ENCODE peak calls at places on chromosome 21, in seven cellular contexts. Y, O, L, G, E, M and V are unnamed samples.

GRCh38 chr21:38048241-38048640 is 132.0 kb upstream of the KCNJ6 start:
- DNase-seq in G (no peak), Y (no peak), M (no peak), E (no peak), O (no peak), L (no peak), V (no peak)

GRCh38 chr21:28427356-28428022 is 565.2 kb downstream of the LTN1 start:
- DNase-seq in M (no peak), L (no peak), O (no peak), G (peak), Y (peak), E (no peak), V (no peak)

GRCh38 chr21:19553930-19554615 is 1150.5 kb upstream of the TMPRSS15 start:
- DNase-seq in E (no peak), G (no peak), M (no peak), O (no peak), L (no peak), Y (no peak), V (no peak)

GRCh38 chr21:35083246-35083645 is 34.1 kb upstream of the RUNX1 start:
- DNase-seq in E (no peak), L (no peak), M (no peak), G (no peak), Y (no peak), O (no peak), V (no peak)

GRCh38 chr21:34914239-34914638 is 134.9 kb downstream of the RUNX1 start:
- DNase-seq in G (no peak), O (no peak), E (no peak), Y (no peak), L (no peak), M (no peak), V (no peak)

GRCh38 chr21:43854773-43855633 is 10.0 kb upstream of the AGPAT3 start:
- DNase-seq in Y (no peak), L (no peak), O (no peak), E (no peak), G (no peak), M (no peak), V (no peak)

GRCh38 chr21:29580886-29581285 is 282.2 kb downstream of the BACH1 start:
- DNase-seq in L (no peak), E (no peak), Y (no peak), M (no peak), O (no peak), G (no peak), V (no peak)

GRCh38 chr21:28750565-28750964 is 242.1 kb downstream of the LTN1 start:
- DNase-seq in Y (no peak), M (no peak), G (no peak), E (no peak), L (no peak), O (no peak), V (no peak)

GRCh38 chr21:46634966-46635323 is 529 bp upstream of the PRMT2 start:
- DNase-seq in M (peak), L (no peak), G (peak), E (peak), Y (peak), O (no peak), V (peak)
- TF ChIP-seq CTCF in M (peak), L (peak), G (peak), E (peak), Y (peak), O (peak), V (peak)

GRCh38 chr21:42220138-42220701 is 1.3 kb downstream of the ABCG1 start:
- DNase-seq in Y (peak), M (peak), E (peak), G (peak), L (peak), O (peak), V (peak)
- H3K4me3 ChIP-seq in Y (peak), M (no peak), E (peak), G (peak), L (peak), O (peak), V (peak)

GRCh38 chr21:36990508-36991205 is 15.8 kb upstream of the RIPPLY3 start:
- DNase-seq in O (no peak), Y (no peak), E (no peak), M (no peak), G (no peak), L (no peak), V (no peak)

GRCh38 chr21:36992671-36993070 is 13.8 kb upstream of the RIPPLY3 start:
- DNase-seq in G (no peak), O (no peak), L (no peak), Y (no peak), E (no peak), M (no peak), V (no peak)

GRCh38 chr21:36988536-36988935 is 18.0 kb upstream of the RIPPLY3 start:
- DNase-seq in Y (no peak), L (no peak), G (no peak), O (no peak), M (no peak), E (no peak), V (no peak)

GRCh38 chr21:36987845-36988244 is 18.7 kb upstream of the RIPPLY3 start:
- DNase-seq in Y (no peak), L (no peak), E (no peak), G (no peak), M (no peak), O (no peak), V (no peak)

GRCh38 chr21:36989699-36990507 is 16.6 kb upstream of the RIPPLY3 start:
- DNase-seq in E (peak), G (peak), M (peak), L (peak), Y (peak), O (peak), V (peak)
- TF ChIP-seq CTCF in E (peak), G (peak), M (peak), L (peak), Y (peak), O (peak), V (peak)

GRCh38 chr21:26655466-26655865 is 82.4 kb upstream of the CYYR1 start:
- DNase-seq in G (no peak), O (no peak), Y (no peak), M (no peak), L (no peak), E (no peak), V (no peak)

GRCh38 chr21:26659181-26659580 is 86.1 kb upstream of the CYYR1 start:
- DNase-seq in G (no peak), O (no peak), M (peak), E (no peak), Y (no peak), L (no peak), V (no peak)

DNA sequence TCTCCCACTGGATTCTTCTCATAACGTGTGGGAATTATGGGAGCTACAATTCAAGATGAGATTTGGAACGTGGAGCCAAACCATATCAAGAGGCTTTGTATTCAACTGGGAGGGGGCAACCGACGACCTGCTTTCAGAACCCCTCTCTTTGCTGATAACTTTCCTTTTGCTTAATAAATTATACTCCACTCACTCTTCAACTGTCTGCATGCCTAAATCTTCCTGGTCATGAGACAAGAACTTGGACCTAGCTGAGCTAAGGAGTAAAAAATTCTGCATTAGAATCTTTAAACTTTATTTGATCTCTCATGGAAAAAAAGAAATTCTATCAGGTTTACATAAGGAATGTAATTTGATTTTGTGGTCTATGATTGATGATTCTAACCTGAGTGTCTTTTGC is 86.7 kb upstream of the CYYR1 start:
- DNase-seq in G (no peak), E (no peak), L (no peak), Y (no peak), M (no peak), O (no peak), V (no peak)
- H3K4me3 ChIP-seq in G (no peak), E (no peak), L (no peak), Y (no peak), M (no peak), O (no peak), V (no peak)

DNA sequence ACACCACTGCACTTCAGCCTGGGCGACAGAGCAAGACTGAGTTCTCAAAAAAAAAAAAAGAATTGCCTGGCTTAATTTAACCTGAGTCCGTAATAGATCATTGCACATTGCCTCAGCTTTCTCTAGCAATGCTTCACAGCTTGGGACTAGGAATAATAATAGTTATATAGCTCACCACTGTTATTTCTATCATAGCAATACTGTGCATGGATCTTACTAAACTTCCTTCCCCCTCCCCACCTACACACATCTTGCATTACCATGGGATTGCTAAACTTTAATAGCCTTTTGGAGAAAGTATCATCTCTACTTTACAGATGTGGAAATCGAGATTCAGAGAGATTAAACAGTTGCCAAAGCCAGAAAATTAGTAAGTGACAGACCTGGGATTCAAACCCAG is 99.5 kb downstream of the ATP5PO start:
- DNase-seq in G (no peak), Y (no peak), E (no peak), O (no peak), M (no peak), L (no peak), V (no peak)
- TF ChIP-seq CTCF in G (no peak), Y (no peak), E (no peak), O (no peak), M (no peak), L (no peak), V (no peak)

GRCh38 chr21:45248301-45248892 is 39.3 kb downstream of the POFUT2 start:
- DNase-seq in O (no peak), L (no peak), E (no peak), M (no peak), Y (no peak), G (no peak), V (no peak)
- H3K4me3 ChIP-seq in O (peak), L (peak), E (peak), M (peak), Y (peak), G (peak), V (peak)

GRCh38 chr21:31476551-31477120 is 132.6 kb upstream of the TIAM1 start:
- DNase-seq in Y (no peak), L (no peak), M (no peak), O (no peak), E (no peak), G (no peak), V (no peak)
- TF ChIP-seq CTCF in Y (no peak), L (peak), M (peak), O (no peak), E (no peak), G (no peak), V (peak)

GRCh38 chr21:39386899-39387298 is 38.0 kb upstream of the HMGN1 start:
- DNase-seq in L (no peak), M (no peak), E (no peak), G (no peak), O (no peak), Y (no peak), V (no peak)
- H3K4me3 ChIP-seq in L (peak), M (no peak), E (peak), G (no peak), O (no peak), Y (no peak), V (no peak)